ENCODE peak calls at places on chromosomes 16 and 17, in six cellular contexts. One of them, this sample, is unnamed. For H3K4me1, the result is how much of the 10 kb centered on the place peaks cover.

GRCh38 chr16:71933913-71934696 is 38.8 kb downstream of the IST1 start:
- DNase-seq in right cardiac atrium: no peak
- DNase-seq in IMR-90: peak
- DNase-seq in PC-9: peak
- DNase-seq in upper lobe of right lung: no peak
- DNase-seq in GM23248: peak
- DNase-seq in this sample: no peak

GRCh38 chr16:84079664-84080063 is 37.1 kb upstream of the SLC38A8 start:
- DNase-seq in GM23248: no peak
- DNase-seq in IMR-90: no peak
- DNase-seq in PC-9: no peak
- DNase-seq in right cardiac atrium: no peak
- DNase-seq in upper lobe of right lung: no peak
- DNase-seq in this sample: no peak

GRCh38 chr16:27333549-27333948 is 19.8 kb downstream of the IL4R start:
- DNase-seq in upper lobe of right lung: no peak
- DNase-seq in GM23248: no peak
- DNase-seq in PC-9: no peak
- DNase-seq in right cardiac atrium: no peak
- DNase-seq in IMR-90: no peak
- DNase-seq in this sample: no peak

GRCh38 chr17:74426551-74427047 is 5.3 kb upstream of the GPRC5C start:
- DNase-seq in IMR-90: no peak
- DNase-seq in right cardiac atrium: no peak
- DNase-seq in GM23248: peak
- DNase-seq in upper lobe of right lung: no peak
- DNase-seq in PC-9: no peak
- DNase-seq in this sample: no peak

GRCh38 chr17:77423589-77424451 is 283.1 kb downstream of the SEC14L1 start:
- DNase-seq in GM23248: peak
- DNase-seq in right cardiac atrium: peak
- DNase-seq in PC-9: no peak
- DNase-seq in IMR-90: peak
- DNase-seq in upper lobe of right lung: no peak
- DNase-seq in this sample: no peak

GRCh38 chr16:8550728-8551387 is 39.5 kb downstream of the TMEM114 start:
- DNase-seq in GM23248: no peak
- DNase-seq in PC-9: no peak
- DNase-seq in upper lobe of right lung: no peak
- DNase-seq in right cardiac atrium: no peak
- DNase-seq in IMR-90: no peak
- DNase-seq in this sample: no peak

GRCh38 chr17:62920300-62920699 is 45.7 kb upstream of the TANC2 start:
- DNase-seq in PC-9: no peak
- DNase-seq in IMR-90: no peak
- DNase-seq in GM23248: no peak
- DNase-seq in right cardiac atrium: no peak
- DNase-seq in upper lobe of right lung: no peak
- DNase-seq in this sample: no peak

GRCh38 chr17:72775914-72776313 is 316.6 kb downstream of the SLC39A11 start:
- DNase-seq in GM23248: no peak
- DNase-seq in IMR-90: no peak
- DNase-seq in upper lobe of right lung: no peak
- DNase-seq in PC-9: no peak
- DNase-seq in right cardiac atrium: no peak
- DNase-seq in this sample: no peak

GRCh38 chr17:75979705-75980187 is 706 bp downstream of the TEN1 start:
- DNase-seq in PC-9: no peak
- DNase-seq in upper lobe of right lung: no peak
- DNase-seq in GM23248: peak
- DNase-seq in right cardiac atrium: no peak
- DNase-seq in IMR-90: peak
- DNase-seq in this sample: no peak

GRCh38 chr17:50947844-50948514 is 81.8 kb upstream of the TOB1 start:
- DNase-seq in PC-9: peak
- DNase-seq in GM23248: no peak
- DNase-seq in IMR-90: no peak
- DNase-seq in right cardiac atrium: peak
- DNase-seq in upper lobe of right lung: peak
- DNase-seq in this sample: no peak

GRCh38 chr17:44587339-44587738 is 30.1 kb downstream of the FZD2 start:
- DNase-seq in PC-9: peak
- DNase-seq in GM23248: peak
- DNase-seq in upper lobe of right lung: peak
- DNase-seq in right cardiac atrium: peak
- DNase-seq in IMR-90: peak
- DNase-seq in this sample: peak

GRCh38 chr16:56861092-56861610 is 3.9 kb upstream of the SLC12A3 start:
- DNase-seq in right cardiac atrium: no peak
- DNase-seq in GM23248: no peak
- DNase-seq in IMR-90: no peak
- DNase-seq in upper lobe of right lung: no peak
- DNase-seq in PC-9: peak
- DNase-seq in this sample: no peak

GRCh38 chr17:38320482-38320881 is 23.3 kb downstream of the GPR179 start:
- DNase-seq in PC-9: peak
- DNase-seq in upper lobe of right lung: peak
- DNase-seq in IMR-90: no peak
- DNase-seq in right cardiac atrium: no peak
- DNase-seq in GM23248: no peak
- DNase-seq in this sample: no peak

GRCh38 chr16:50697881-50698767 is 4.7 kb downstream of the NOD2 start:
- DNase-seq in upper lobe of right lung: no peak
- DNase-seq in GM23248: peak
- DNase-seq in IMR-90: peak
- DNase-seq in right cardiac atrium: no peak
- DNase-seq in PC-9: no peak
- DNase-seq in this sample: no peak

GRCh38 chr17:58344047-58344790 is 7.8 kb downstream of the SUPT4H1 start:
- DNase-seq in right cardiac atrium: no peak
- DNase-seq in upper lobe of right lung: peak
- DNase-seq in IMR-90: no peak
- DNase-seq in GM23248: no peak
- DNase-seq in PC-9: no peak
- DNase-seq in this sample: no peak

GRCh38 chr17:82943339-82943738 is 103.5 kb upstream of the ZNF750 start:
- DNase-seq in IMR-90: no peak
- DNase-seq in PC-9: no peak
- DNase-seq in GM23248: no peak
- DNase-seq in upper lobe of right lung: peak
- DNase-seq in right cardiac atrium: no peak
- DNase-seq in this sample: no peak

GRCh38 chr16:30659507-30660423 is 1.5 kb downstream of the FBRS start:
- DNase-seq in GM23248: peak
- DNase-seq in right cardiac atrium: peak
- DNase-seq in PC-9: peak
- DNase-seq in upper lobe of right lung: peak
- DNase-seq in IMR-90: no peak
- DNase-seq in this sample: no peak

GRCh38 chr16:71929048-71929447 is 33.7 kb downstream of the IST1 start:
- DNase-seq in upper lobe of right lung: no peak
- DNase-seq in PC-9: no peak
- DNase-seq in IMR-90: peak
- DNase-seq in right cardiac atrium: peak
- DNase-seq in GM23248: peak
- DNase-seq in this sample: no peak

GRCh38 chr16:31513126-31513525 is 4.9 kb upstream of the RUSF1 start:
- DNase-seq in right cardiac atrium: no peak
- DNase-seq in IMR-90: peak
- DNase-seq in GM23248: peak
- DNase-seq in upper lobe of right lung: no peak
- DNase-seq in PC-9: peak
- DNase-seq in this sample: no peak

GRCh38 chr16:12917246-12917645 is 15.8 kb downstream of the SHISA9 start:
- DNase-seq in upper lobe of right lung: no peak
- DNase-seq in IMR-90: no peak
- DNase-seq in PC-9: no peak
- DNase-seq in GM23248: no peak
- DNase-seq in right cardiac atrium: no peak
- DNase-seq in this sample: no peak

GRCh38 chr17:17495448-17496188 is 577 bp downstream of the RASD1 start:
- DNase-seq in GM23248: peak
- DNase-seq in PC-9: no peak
- DNase-seq in upper lobe of right lung: peak
- DNase-seq in right cardiac atrium: no peak
- DNase-seq in IMR-90: peak
- DNase-seq in this sample: peak

GRCh38 chr16:24007934-24008333 is 172.2 kb downstream of the PRKCB start:
- DNase-seq in GM23248: no peak
- DNase-seq in right cardiac atrium: no peak
- DNase-seq in PC-9: no peak
- DNase-seq in IMR-90: no peak
- DNase-seq in upper lobe of right lung: no peak
- DNase-seq in this sample: no peak

GRCh38 chr17:33595783-33596182 is 302.7 kb upstream of the ASIC2 start:
- DNase-seq in upper lobe of right lung: no peak
- DNase-seq in GM23248: no peak
- DNase-seq in IMR-90: no peak
- DNase-seq in right cardiac atrium: no peak
- DNase-seq in PC-9: no peak
- DNase-seq in this sample: no peak

GRCh38 chr16:23378921-23379320 is 74.1 kb downstream of the COG7 start:
- DNase-seq in PC-9: no peak
- DNase-seq in GM23248: no peak
- DNase-seq in right cardiac atrium: no peak
- DNase-seq in IMR-90: no peak
- DNase-seq in upper lobe of right lung: no peak
- DNase-seq in this sample: no peak

GRCh38 chr17:64066709-64067108 is 46.3 kb upstream of the ICAM2 start:
- DNase-seq in right cardiac atrium: no peak
- DNase-seq in GM23248: no peak
- DNase-seq in upper lobe of right lung: no peak
- DNase-seq in PC-9: no peak
- DNase-seq in IMR-90: no peak
- DNase-seq in this sample: no peak
- H3K4me1 ChIP-seq in right cardiac atrium: under half
- H3K4me1 ChIP-seq in GM23248: under half
- H3K4me1 ChIP-seq in upper lobe of right lung: under half
- H3K4me1 ChIP-seq in PC-9: under half
- H3K4me1 ChIP-seq in IMR-90: under half
- H3K4me1 ChIP-seq in this sample: under half

GRCh38 chr16:88505405-88506082 is 52.5 kb downstream of the ZFPM1 start:
- DNase-seq in right cardiac atrium: no peak
- DNase-seq in PC-9: peak
- DNase-seq in upper lobe of right lung: peak
- DNase-seq in GM23248: peak
- DNase-seq in IMR-90: no peak
- DNase-seq in this sample: no peak
- H3K4me1 ChIP-seq in right cardiac atrium: under half
- H3K4me1 ChIP-seq in PC-9: under half
- H3K4me1 ChIP-seq in upper lobe of right lung: under half
- H3K4me1 ChIP-seq in GM23248: under half
- H3K4me1 ChIP-seq in IMR-90: under half
- H3K4me1 ChIP-seq in this sample: under half

GRCh38 chr17:1782171-1782567 is 20.3 kb downstream of the SERPINF1 start:
- DNase-seq in GM23248: no peak
- DNase-seq in upper lobe of right lung: no peak
- DNase-seq in PC-9: no peak
- DNase-seq in IMR-90: no peak
- DNase-seq in right cardiac atrium: no peak
- DNase-seq in this sample: no peak

GRCh38 chr17:1776857-1777256 is 15.0 kb downstream of the SERPINF1 start:
- DNase-seq in IMR-90: no peak
- DNase-seq in upper lobe of right lung: no peak
- DNase-seq in GM23248: no peak
- DNase-seq in right cardiac atrium: no peak
- DNase-seq in PC-9: no peak
- DNase-seq in this sample: no peak

GRCh38 chr17:1783271-1783670 is 21.4 kb downstream of the SERPINF1 start:
- DNase-seq in right cardiac atrium: peak
- DNase-seq in upper lobe of right lung: peak
- DNase-seq in PC-9: no peak
- DNase-seq in IMR-90: no peak
- DNase-seq in GM23248: peak
- DNase-seq in this sample: no peak

GRCh38 chr17:1776328-1776727 is 14.5 kb downstream of the SERPINF1 start:
- DNase-seq in PC-9: no peak
- DNase-seq in IMR-90: no peak
- DNase-seq in GM23248: no peak
- DNase-seq in upper lobe of right lung: no peak
- DNase-seq in right cardiac atrium: no peak
- DNase-seq in this sample: no peak

DNA sequence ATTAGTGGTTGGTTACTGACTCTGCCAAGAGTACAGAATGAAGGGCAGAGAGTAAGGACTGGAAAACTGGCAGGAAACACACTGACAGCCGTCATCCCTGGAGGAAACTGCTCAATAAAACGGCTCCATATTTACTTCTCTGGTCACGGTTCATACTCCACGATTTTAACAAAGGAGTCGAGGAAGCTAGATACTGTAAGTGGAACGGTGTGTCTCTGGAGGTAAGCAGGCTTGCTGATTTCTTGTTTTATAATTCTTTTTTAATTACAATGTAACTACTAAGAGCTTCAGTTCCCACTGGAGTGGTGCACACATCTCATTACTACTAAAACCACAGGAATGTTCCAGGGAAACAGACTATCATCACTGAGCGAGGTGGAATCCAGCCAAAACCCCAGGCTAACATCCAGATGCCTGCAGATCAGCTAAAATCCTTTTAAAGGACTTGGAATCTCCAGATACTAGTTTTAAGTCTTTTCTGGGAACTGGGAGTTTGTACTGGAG is 17.8 kb downstream of the SERPINF1 start:
- DNase-seq in upper lobe of right lung: no peak
- DNase-seq in GM23248: peak
- DNase-seq in IMR-90: peak
- DNase-seq in PC-9: peak
- DNase-seq in right cardiac atrium: peak
- DNase-seq in this sample: no peak
- H3K4me1 ChIP-seq in upper lobe of right lung: half or more
- H3K4me1 ChIP-seq in GM23248: under half
- H3K4me1 ChIP-seq in IMR-90: under half
- H3K4me1 ChIP-seq in PC-9: under half
- H3K4me1 ChIP-seq in right cardiac atrium: under half
- H3K4me1 ChIP-seq in this sample: under half

GRCh38 chr16:681746-682427 is 1.7 kb downstream of the STUB1 start:
- DNase-seq in upper lobe of right lung: no peak
- DNase-seq in PC-9: no peak
- DNase-seq in IMR-90: no peak
- DNase-seq in right cardiac atrium: no peak
- DNase-seq in GM23248: no peak
- DNase-seq in this sample: no peak

GRCh38 chr16:679808-680624 is at the start of gene STUB1:
- DNase-seq in PC-9: peak
- DNase-seq in upper lobe of right lung: peak
- DNase-seq in GM23248: peak
- DNase-seq in IMR-90: peak
- DNase-seq in right cardiac atrium: peak
- DNase-seq in this sample: peak

GRCh38 chr16:682493-683395 is 1.4 kb downstream of the JMJD8 start:
- DNase-seq in GM23248: no peak
- DNase-seq in upper lobe of right lung: no peak
- DNase-seq in PC-9: no peak
- DNase-seq in IMR-90: no peak
- DNase-seq in right cardiac atrium: no peak
- DNase-seq in this sample: no peak

GRCh38 chr16:680625-680945 is 375 bp downstream of the STUB1 start:
- DNase-seq in GM23248: no peak
- DNase-seq in IMR-90: no peak
- DNase-seq in PC-9: no peak
- DNase-seq in right cardiac atrium: no peak
- DNase-seq in upper lobe of right lung: no peak
- DNase-seq in this sample: no peak

GRCh38 chr16:680967-681745 is 946 bp downstream of the STUB1 start:
- DNase-seq in IMR-90: peak
- DNase-seq in PC-9: no peak
- DNase-seq in upper lobe of right lung: no peak
- DNase-seq in GM23248: peak
- DNase-seq in right cardiac atrium: peak
- DNase-seq in this sample: no peak
- H3K4me1 ChIP-seq in IMR-90: under half
- H3K4me1 ChIP-seq in PC-9: under half
- H3K4me1 ChIP-seq in upper lobe of right lung: under half
- H3K4me1 ChIP-seq in GM23248: under half
- H3K4me1 ChIP-seq in right cardiac atrium: under half
- H3K4me1 ChIP-seq in this sample: under half

This sample was measured in RWPE2.